ENCODE peak calls at places on chromosomes 16 and 17, in seven cellular contexts. D is breast epithelium; Q is brain microvascular endothelial cell; M is neural progenitor cell; A is CD4-positive, alpha-beta T cell; F is tibial nerve; E is fibroblast of lung. U is an unnamed sample.

GRCh38 chr16:67967956-67968439 is 439 bp downstream of the SLC12A4 start:
- DNase-seq in D (no peak), Q (no peak), M (peak; percentile 65), A (no peak), F (no peak), E (peak; percentile 39), U (peak; percentile 60)

GRCh38 chr17:67221062-67221998 is 23.7 kb downstream of the HELZ start:
- DNase-seq in D (no peak), Q (peak; percentile 51), M (peak; percentile 39), A (no peak), F (no peak), E (peak; percentile 54), U (peak; percentile 57)

GRCh38 chr16:88616320-88616719 is 22.1 kb upstream of the IL17C start:
- DNase-seq in D (peak; percentile 70), Q (no peak), M (no peak), A (no peak), F (no peak), E (no peak), U (peak; percentile 99)

GRCh38 chr16:6558133-6558532 is 774.5 kb upstream of the RBFOX1 start:
- DNase-seq in D (no peak), Q (no peak), M (peak; percentile 76), A (no peak), F (no peak), E (no peak), U (no peak)

GRCh38 chr16:20937736-20938135 is 37.2 kb downstream of the LYRM1 start:
- DNase-seq in D (no peak), Q (no peak), M (no peak), A (no peak), F (no peak), E (no peak), U (no peak)

GRCh38 chr17:48125829-48126612 is 18.5 kb downstream of the SNX11 start:
- DNase-seq in D (no peak), Q (no peak), M (no peak), A (no peak), F (no peak), E (no peak), U (no peak)

GRCh38 chr16:67277999-67278772 is 1.1 kb upstream of the PLEKHG4 start:
- DNase-seq in D (no peak), Q (peak; percentile 60), M (no peak), A (no peak), F (no peak), E (peak; percentile 83), U (peak; percentile 36)

GRCh38 chr17:31052187-31052889 is 42.4 kb upstream of the NF1 start:
- DNase-seq in D (peak; percentile 88), Q (peak; percentile 94), M (no peak), A (no peak), F (no peak), E (peak; percentile 97), U (peak; percentile 16)

GRCh38 chr17:32161029-32161428 is 18.7 kb downstream of the RHOT1 start:
- DNase-seq in D (no peak), Q (peak; percentile 88), M (no peak), A (no peak), F (no peak), E (no peak), U (no peak)

GRCh38 chr17:16294560-16294959 is 58.7 kb downstream of the CENPV start:
- DNase-seq in D (no peak), Q (no peak), M (no peak), A (no peak), F (no peak), E (no peak), U (no peak)

GRCh38 chr17:8997994-8998628 is 23.2 kb upstream of the NTN1 start:
- DNase-seq in D (no peak), Q (peak; percentile 56), M (peak; percentile 76), A (peak; percentile 80), F (peak; percentile 44), E (peak; percentile 50), U (peak; percentile 71)

GRCh38 chr17:4194796-4195195 is 51.8 kb downstream of the CYB5D2 start:
- DNase-seq in D (no peak), Q (no peak), M (no peak), A (no peak), F (no peak), E (no peak), U (no peak)

GRCh38 chr16:65099607-65100006 is 22.3 kb downstream of the CDH11 start:
- DNase-seq in D (no peak), Q (no peak), M (no peak), A (no peak), F (no peak), E (no peak), U (no peak)

GRCh38 chr17:49997256-49997735 is 2.3 kb upstream of the DLX3 start:
- DNase-seq in D (no peak), Q (no peak), M (no peak), A (no peak), F (no peak), E (no peak), U (no peak)

GRCh38 chr16:71205482-71206131 is 24.9 kb downstream of the HYDIN start:
- DNase-seq in D (no peak), Q (no peak), M (no peak), A (no peak), F (no peak), E (no peak), U (peak; percentile 25)

GRCh38 chr17:19660219-19660870 is 11.8 kb downstream of the ALDH3A2 start:
- DNase-seq in D (no peak), Q (no peak), M (no peak), A (no peak), F (no peak), E (no peak), U (no peak)

GRCh38 chr17:83174859-83175550 is 95.6 kb downstream of the METRNL start:
- DNase-seq in D (no peak), Q (no peak), M (no peak), A (no peak), F (peak; percentile 7), E (no peak), U (peak; percentile 1)

GRCh38 chr17:34171245-34171818 is 83.8 kb upstream of the CCL2 start:
- DNase-seq in D (peak; percentile 41), Q (peak; percentile 54), M (peak; percentile 57), A (peak; percentile 41), F (peak; percentile 52), E (peak; percentile 53), U (peak; percentile 80)

GRCh38 chr17:76612977-76613851 is 27.6 kb upstream of the ST6GALNAC2 start:
- DNase-seq in D (peak; percentile 71), Q (no peak), M (peak; percentile 86), A (no peak), F (no peak), E (no peak), U (no peak)

GRCh38 chr17:79482719-79483118 is 128.1 kb downstream of the RBFOX3 start:
- DNase-seq in D (no peak), Q (no peak), M (peak; percentile 52), A (no peak), F (no peak), E (no peak), U (no peak)

GRCh38 chr17:73013816-73014663 is 78.4 kb downstream of the SLC39A11 start:
- DNase-seq in D (no peak), Q (peak; percentile 35), M (peak; percentile 44), A (no peak), F (no peak), E (peak; percentile 12), U (no peak)

GRCh38 chr16:84513111-84514065 is 8.9 kb upstream of the MEAK7 start:
- DNase-seq in D (no peak), Q (peak; percentile 77), M (no peak), A (no peak), F (no peak), E (peak; percentile 60), U (no peak)
- H3K27ac ChIP-seq in D (no peak overlapping the region), Q (peak overlapping the region; percentile 19), M (no peak overlapping the region), A (peak overlapping the region; percentile 74), F (no peak overlapping the region), E (no peak overlapping the region), U (no peak overlapping the region)

GRCh38 chr17:59369026-59369724 is 37.7 kb downstream of the YPEL2 start:
- DNase-seq in D (no peak), Q (no peak), M (no peak), A (no peak), F (no peak), E (no peak), U (no peak)
- H3K27ac ChIP-seq in D (peak overlapping the region; percentile 71), Q (no peak overlapping the region), M (no peak overlapping the region), A (no peak overlapping the region), F (peak overlapping the region; percentile 81), E (no peak overlapping the region), U (peak overlapping the region; percentile 89)

DNA sequence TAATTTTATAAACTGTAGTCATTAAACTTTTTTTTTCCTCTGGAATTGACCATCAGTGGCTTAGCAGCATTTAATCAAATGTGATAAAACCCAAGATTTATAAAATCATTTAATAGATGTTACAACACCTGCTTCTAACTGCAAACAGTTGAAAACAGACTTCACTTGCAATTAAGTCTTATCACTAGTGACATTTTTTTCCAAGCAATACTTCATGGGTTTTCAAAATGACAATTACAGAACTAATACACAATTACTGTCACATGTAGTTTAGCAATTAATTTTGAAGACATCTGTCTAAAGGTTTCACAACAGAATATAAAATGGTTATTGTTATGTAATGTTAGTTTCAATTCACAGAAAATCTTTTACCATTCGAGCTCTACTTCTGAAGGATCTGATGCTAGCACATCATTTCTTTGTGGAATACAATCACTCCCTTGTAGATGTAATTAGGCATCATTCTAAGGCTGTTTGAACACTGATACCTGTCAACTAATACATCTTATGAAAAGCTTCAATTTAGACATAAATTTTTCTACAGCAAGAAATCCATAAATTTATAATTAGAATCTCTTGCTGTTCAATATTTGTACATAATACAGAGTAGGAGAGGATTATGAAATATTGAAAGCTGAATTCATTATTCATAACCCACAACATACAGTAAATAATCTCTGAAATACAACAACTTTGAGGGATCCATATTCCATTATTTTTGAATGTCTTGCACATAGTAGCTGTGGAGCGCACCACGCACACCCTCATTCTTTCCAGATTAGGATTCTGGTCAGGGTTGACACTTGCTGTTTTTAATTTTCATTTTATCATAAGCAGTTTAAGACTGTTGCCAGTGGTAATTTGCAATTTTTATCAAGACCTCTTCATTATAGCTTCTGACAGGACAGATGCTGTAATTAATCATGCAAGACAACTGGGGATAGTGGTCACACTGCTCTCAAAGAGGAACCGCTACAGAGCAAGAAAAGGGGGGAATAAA is 110.0 kb downstream of the TOX3 start:
- DNase-seq in D (no peak), Q (no peak), M (no peak), A (no peak), F (no peak), E (no peak), U (no peak)
- H3K27ac ChIP-seq in D (no peak overlapping the region), Q (no peak overlapping the region), M (no peak overlapping the region), A (no peak overlapping the region), F (no peak overlapping the region), E (no peak overlapping the region), U (no peak overlapping the region)

GRCh38 chr17:77887110-77887463 is 71.4 kb upstream of the TNRC6C start:
- DNase-seq in D (no peak), Q (no peak), M (no peak), A (no peak), F (no peak), E (no peak), U (no peak)

GRCh38 chr17:77884967-77885641 is 73.4 kb upstream of the TNRC6C start:
- DNase-seq in D (no peak), Q (no peak), M (no peak), A (no peak), F (no peak), E (no peak), U (no peak)

GRCh38 chr17:77887464-77888241 is 70.8 kb upstream of the TNRC6C start:
- DNase-seq in D (peak; percentile 64), Q (peak; percentile 64), M (peak; percentile 47), A (peak; percentile 80), F (peak; percentile 85), E (peak; percentile 71), U (peak; percentile 86)

GRCh38 chr17:77885678-77886386 is 72.7 kb upstream of the TNRC6C start:
- DNase-seq in D (no peak), Q (no peak), M (no peak), A (no peak), F (no peak), E (no peak), U (no peak)

GRCh38 chr17:77886387-77886728 is 72.1 kb upstream of the TNRC6C start:
- DNase-seq in D (no peak), Q (no peak), M (no peak), A (no peak), F (no peak), E (no peak), U (no peak)
- H3K27ac ChIP-seq in D (peak overlapping the region; percentile 92), Q (no peak overlapping the region), M (no peak overlapping the region), A (no peak overlapping the region), F (no peak overlapping the region), E (no peak overlapping the region), U (no peak overlapping the region)